ENCODE peak calls at places on chromosomes 13 and 19, in eight cellular contexts. P is thoracic aorta; K is fibroblast of mammary gland; G is CD8-positive, alpha-beta T cell; W is PC-3; E is naive thymus-derived CD4-positive, alpha-beta T cell; H is dorsolateral prefrontal cortex; Q is neural progenitor cell. U is an unnamed sample.

GRCh38 chr13:79626924-79627323 is 146.0 kb downstream of the NDFIP2 start:
- DNase-seq in Q (no peak), E (no peak), W (no peak), H (no peak), K (no peak), G (no peak), P (no peak), U (no peak)

GRCh38 chr13:44155422-44156293 is 218.0 kb upstream of the SERP2 start:
- DNase-seq in H (peak; percentile 76), K (peak; percentile 51), W (no peak), Q (peak; percentile 31), E (no peak), G (no peak), P (peak; percentile 18), U (no peak)

GRCh38 chr19:36149673-36150406 is 2.4 kb downstream of the COX7A1 start:
- DNase-seq in E (no peak), Q (no peak), W (no peak), P (no peak), K (no peak), G (no peak), H (no peak), U (no peak)

GRCh38 chr13:30779608-30780007 is 44.3 kb downstream of the ALOX5AP start:
- DNase-seq in Q (no peak), P (no peak), E (no peak), K (no peak), H (no peak), G (no peak), W (no peak), U (no peak)

GRCh38 chr13:109205315-109205714 is 575.9 kb downstream of the MYO16 start:
- DNase-seq in G (no peak), P (no peak), H (no peak), W (no peak), E (no peak), Q (no peak), K (peak; percentile 21), U (no peak)

GRCh38 chr13:34208326-34208725 is 390.4 kb downstream of the RFC3 start:
- DNase-seq in H (no peak), G (no peak), Q (no peak), P (no peak), K (peak; percentile 60), W (no peak), E (no peak), U (no peak)

GRCh38 chr13:69946443-69946955 is 161.1 kb upstream of the ATXN8OS start:
- DNase-seq in P (no peak), G (no peak), Q (no peak), E (no peak), W (no peak), K (no peak), H (no peak), U (no peak)

GRCh38 chr13:106104281-106104901 is 431.1 kb downstream of the EFNB2 start:
- DNase-seq in E (no peak), G (no peak), W (peak; percentile 91), K (peak; percentile 94), Q (peak; percentile 20), H (no peak), P (no peak), U (no peak)

GRCh38 chr19:751501-752341 is 809 bp downstream of the MISP start:
- DNase-seq in Q (no peak), P (no peak), W (peak; percentile 88), E (no peak), K (peak; percentile 87), G (no peak), H (no peak), U (no peak)

GRCh38 chr19:50898018-50898417 is 13.2 kb downstream of the KLK4 start:
- DNase-seq in W (no peak), E (no peak), K (no peak), G (no peak), Q (no peak), P (no peak), H (no peak), U (no peak)

GRCh38 chr13:66634384-66634783 is 595.8 kb downstream of the PCDH9 start:
- DNase-seq in W (no peak), K (no peak), E (no peak), P (no peak), G (no peak), H (no peak), Q (no peak), U (no peak)

GRCh38 chr13:66640231-66640630 is 589.9 kb downstream of the PCDH9 start:
- DNase-seq in K (no peak), P (no peak), W (no peak), E (no peak), Q (no peak), H (no peak), G (no peak), U (no peak)

GRCh38 chr13:66635526-66635925 is 594.6 kb downstream of the PCDH9 start:
- DNase-seq in E (no peak), P (no peak), G (no peak), H (no peak), Q (no peak), W (peak; percentile 69), K (peak; percentile 85), U (peak; percentile 31)
- H3K4me3 ChIP-seq in E (no peak overlapping the region), P (no peak overlapping the region), G (no peak overlapping the region), H (no peak overlapping the region), Q (no peak overlapping the region), W (no peak overlapping the region), K (no peak overlapping the region), U (no peak overlapping the region)

GRCh38 chr13:98752942-98753290 is 444 bp upstream of the SLC15A1 start:
- DNase-seq in P (no peak), E (no peak), Q (no peak), H (no peak), W (no peak), G (no peak), K (no peak), U (no peak)

GRCh38 chr13:98755116-98755515 is 2.6 kb upstream of the SLC15A1 start:
- DNase-seq in Q (no peak), P (no peak), E (no peak), H (no peak), G (no peak), W (no peak), K (no peak), U (no peak)

GRCh38 chr13:98749501-98749900 is 3.0 kb downstream of the SLC15A1 start:
- DNase-seq in E (no peak), Q (no peak), P (no peak), H (no peak), G (no peak), W (no peak), K (peak; percentile 78), U (no peak)

GRCh38 chr13:98752111-98752941 is at the start of gene SLC15A1:
- DNase-seq in H (no peak), Q (peak; percentile 33), P (no peak), G (no peak), W (no peak), E (no peak), K (no peak), U (no peak)

DNA sequence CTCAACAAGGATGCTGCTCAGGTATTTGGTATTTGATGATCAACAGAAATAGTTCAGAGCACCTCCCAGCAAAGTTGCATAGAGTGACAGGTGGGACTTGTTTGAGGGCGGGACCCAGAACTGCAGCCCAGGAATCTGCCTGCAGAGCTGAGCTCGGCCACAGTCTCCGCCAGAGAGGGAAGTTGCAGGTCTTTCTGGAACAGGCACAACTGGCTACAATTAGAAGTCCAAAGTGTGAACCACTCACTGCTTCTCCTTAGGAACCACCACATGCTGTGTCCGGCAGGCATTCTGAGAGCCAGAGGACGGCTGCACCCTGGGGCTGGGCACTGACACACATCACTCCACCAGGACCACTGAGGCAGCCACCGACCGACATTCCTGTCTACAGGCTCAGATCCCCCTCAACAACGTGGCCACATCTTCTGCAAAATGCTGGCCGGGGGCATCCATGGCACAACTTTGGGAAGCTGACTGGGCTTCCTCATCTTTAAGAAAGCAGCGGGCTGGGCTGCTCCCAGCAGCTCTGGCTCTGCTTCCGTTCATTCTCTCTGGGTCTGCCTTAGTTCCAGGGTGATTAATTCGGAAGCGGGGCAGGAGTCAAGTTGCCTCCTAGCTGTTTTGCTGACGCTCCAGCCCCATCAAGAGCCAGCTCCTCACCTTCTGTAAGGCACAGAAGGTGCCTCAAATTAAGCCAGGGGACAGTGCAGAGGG is 918 bp downstream of the SLC15A1 start:
- DNase-seq in W (peak; percentile 44), G (no peak), H (no peak), E (no peak), K (peak; percentile 44), P (no peak), Q (peak; percentile 43), U (peak; percentile 19)
- H3K4me3 ChIP-seq in W (peak overlapping the region; percentile 60), G (no peak overlapping the region), H (peak overlapping the region; percentile 39), E (no peak overlapping the region), K (no peak overlapping the region), P (peak overlapping the region; percentile 61), Q (peak overlapping the region; percentile 57), U (no peak overlapping the region)

GRCh38 chr19:8610041-8610927 is at the start of gene ADAMTS10:
- DNase-seq in Q (peak; percentile 74), K (peak; percentile 33), W (no peak), H (no peak), E (peak; percentile 61), G (peak; percentile 52), P (no peak), U (no peak)

GRCh38 chr19:8610928-8611284 is 391 bp upstream of the ADAMTS10 start:
- DNase-seq in G (no peak), H (no peak), K (no peak), W (no peak), E (no peak), Q (no peak), P (no peak), U (no peak)

GRCh38 chr19:8609210-8610040 is 1.1 kb downstream of the ADAMTS10 start:
- DNase-seq in Q (peak; percentile 92), E (peak; percentile 24), P (peak; percentile 51), W (no peak), H (peak; percentile 10), K (peak; percentile 35), G (peak; percentile 31), U (no peak)

GRCh38 chr19:8607386-8607785 is 3.1 kb downstream of the ADAMTS10 start:
- DNase-seq in E (no peak), G (no peak), W (no peak), K (peak; percentile 69), H (no peak), P (peak; percentile 83), Q (no peak), U (no peak)

GRCh38 chr19:8608858-8609209 is 1.7 kb downstream of the ADAMTS10 start:
- DNase-seq in Q (no peak), K (no peak), W (no peak), E (no peak), H (no peak), P (no peak), G (no peak), U (no peak)
- H3K4me3 ChIP-seq in Q (peak overlapping the region; percentile 76), K (no peak overlapping the region), W (no peak overlapping the region), E (peak overlapping the region; percentile 69), H (peak overlapping the region; percentile 81), P (peak overlapping the region; percentile 84), G (peak overlapping the region; percentile 97), U (peak overlapping the region; percentile 47)

DNA sequence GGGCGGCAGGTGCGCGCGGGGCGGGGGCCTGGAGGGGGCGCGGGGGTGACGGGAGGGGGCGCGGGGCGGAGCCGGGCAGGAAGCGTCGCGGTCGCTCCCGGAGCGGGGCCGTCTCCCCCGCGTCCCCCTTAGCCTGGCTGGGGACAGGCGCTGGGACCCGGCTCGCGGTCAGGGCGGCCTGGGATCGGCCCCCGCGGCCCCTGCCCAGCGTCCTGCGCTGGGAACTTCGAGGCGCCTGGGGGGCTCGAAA is 74.7 kb upstream of the MCF2L start:
- DNase-seq in P (no peak), H (no peak), E (no peak), W (no peak), G (no peak), Q (no peak), K (no peak), U (no peak)
- H3K4me3 ChIP-seq in P (peak overlapping the region; percentile 67), H (peak overlapping the region; percentile 60), E (peak overlapping the region; percentile 24), W (peak overlapping the region; percentile 55), G (peak overlapping the region; percentile 27), Q (peak overlapping the region; percentile 96), K (no peak overlapping the region), U (peak overlapping the region; percentile 52)

U was measured in HAP-1.